ENCODE peak calls at places on chromosomes 13 and 19, in five cellular contexts. One of them, this sample, is unnamed.

GRCh38 chr13:111213964-111214726 is 99.0 kb downstream of the ARHGEF7 start:
- DNase-seq in NCI-H69: peak; percentile 22
- DNase-seq in lower lobe of right lung: peak; percentile 55
- DNase-seq in GDM1: no peak
- DNase-seq in HuH-7: no peak
- DNase-seq in this sample: no peak

GRCh38 chr19:47416667-47417033 is 2.7 kb downstream of the MEIS3 start:
- DNase-seq in NCI-H69: no peak
- DNase-seq in lower lobe of right lung: peak; percentile 32
- DNase-seq in GDM1: no peak
- DNase-seq in HuH-7: no peak
- DNase-seq in this sample: no peak

GRCh38 chr19:18377026-18377425 is 8.9 kb upstream of the GDF15 start:
- DNase-seq in NCI-H69: peak; percentile 89
- DNase-seq in lower lobe of right lung: no peak
- DNase-seq in GDM1: no peak
- DNase-seq in HuH-7: no peak
- DNase-seq in this sample: no peak

GRCh38 chr13:111900390-111901180 is 166.4 kb upstream of the SOX1 start:
- DNase-seq in NCI-H69: peak; percentile 39
- DNase-seq in lower lobe of right lung: no peak
- DNase-seq in GDM1: no peak
- DNase-seq in HuH-7: no peak
- DNase-seq in this sample: no peak

GRCh38 chr13:110265682-110266430 is 41.1 kb downstream of the COL4A1 start:
- DNase-seq in NCI-H69: no peak
- DNase-seq in lower lobe of right lung: no peak
- DNase-seq in GDM1: no peak
- DNase-seq in HuH-7: no peak
- DNase-seq in this sample: peak; percentile 84

GRCh38 chr13:47672245-47672975 is 328.7 kb downstream of the SUCLA2 start:
- DNase-seq in NCI-H69: no peak
- DNase-seq in lower lobe of right lung: no peak
- DNase-seq in GDM1: no peak
- DNase-seq in HuH-7: no peak
- DNase-seq in this sample: no peak

GRCh38 chr19:17246681-17247425 is 1.1 kb upstream of the NR2F6 start:
- DNase-seq in NCI-H69: peak; percentile 83
- DNase-seq in lower lobe of right lung: peak; percentile 66
- DNase-seq in GDM1: no peak
- DNase-seq in HuH-7: peak; percentile 70
- DNase-seq in this sample: peak; percentile 72

GRCh38 chr13:104683789-104684188 is 1617.6 kb upstream of the SLC10A2 start:
- DNase-seq in NCI-H69: no peak
- DNase-seq in lower lobe of right lung: no peak
- DNase-seq in GDM1: no peak
- DNase-seq in HuH-7: no peak
- DNase-seq in this sample: no peak

GRCh38 chr13:113110048-113110851 is 4.7 kb downstream of the F7 start:
- DNase-seq in NCI-H69: peak; percentile 42
- DNase-seq in lower lobe of right lung: peak; percentile 49
- DNase-seq in GDM1: no peak
- DNase-seq in HuH-7: no peak
- DNase-seq in this sample: no peak

GRCh38 chr13:96426160-96426559 is 336.3 kb downstream of the HS6ST3 start:
- DNase-seq in NCI-H69: peak; percentile 85
- DNase-seq in lower lobe of right lung: no peak
- DNase-seq in GDM1: no peak
- DNase-seq in HuH-7: no peak
- DNase-seq in this sample: no peak

GRCh38 chr19:2083174-2083854 is 12.8 kb downstream of the MOB3A start:
- DNase-seq in NCI-H69: no peak
- DNase-seq in lower lobe of right lung: no peak
- DNase-seq in GDM1: peak; percentile 73
- DNase-seq in HuH-7: no peak
- DNase-seq in this sample: peak; percentile 58

GRCh38 chr13:51125495-51126226 is 14.6 kb upstream of the C13orf42 start:
- DNase-seq in NCI-H69: peak; percentile 74
- DNase-seq in lower lobe of right lung: peak; percentile 63
- DNase-seq in GDM1: peak; percentile 63
- DNase-seq in HuH-7: peak; percentile 29
- DNase-seq in this sample: peak; percentile 29

GRCh38 chr13:42753697-42754096 is 27.7 kb upstream of the FAM216B start:
- DNase-seq in NCI-H69: peak; percentile 67
- DNase-seq in lower lobe of right lung: no peak
- DNase-seq in GDM1: no peak
- DNase-seq in HuH-7: no peak
- DNase-seq in this sample: no peak

GRCh38 chr19:18044825-18045304 is 36.9 kb downstream of the ARRDC2 start:
- DNase-seq in NCI-H69: peak; percentile 97
- DNase-seq in lower lobe of right lung: peak; percentile 86
- DNase-seq in GDM1: peak; percentile 66
- DNase-seq in HuH-7: no peak
- DNase-seq in this sample: peak; percentile 72

GRCh38 chr13:74449811-74450524 is 315.8 kb upstream of the KLF12 start:
- DNase-seq in NCI-H69: no peak
- DNase-seq in lower lobe of right lung: no peak
- DNase-seq in GDM1: no peak
- DNase-seq in HuH-7: no peak
- DNase-seq in this sample: no peak

GRCh38 chr13:26664942-26665341 is 95.6 kb downstream of the GPR12 start:
- DNase-seq in NCI-H69: peak; percentile 89
- DNase-seq in lower lobe of right lung: no peak
- DNase-seq in GDM1: no peak
- DNase-seq in HuH-7: no peak
- DNase-seq in this sample: no peak

GRCh38 chr19:3243851-3244700 is 19.6 kb downstream of the CELF5 start:
- DNase-seq in NCI-H69: no peak
- DNase-seq in lower lobe of right lung: no peak
- DNase-seq in GDM1: peak; percentile 44
- DNase-seq in HuH-7: no peak
- DNase-seq in this sample: no peak

GRCh38 chr19:38932425-38933179 is 1.9 kb downstream of the MRPS12 start:
- DNase-seq in NCI-H69: peak; percentile 35
- DNase-seq in lower lobe of right lung: no peak
- DNase-seq in GDM1: peak; percentile 7
- DNase-seq in HuH-7: peak; percentile 56
- DNase-seq in this sample: peak; percentile 58